ENCODE peak calls at places on chromosomes 5 and 9, in nine cellular contexts. One of them, this sample, is unnamed.
A peak's percentile ranks its signal among the peaks of the same experiment; 100 is the strongest.

GRCh38 chr5:1673042-1673674 is 126.5 kb downstream of the MRPL36 start:
- DNase-seq in spleen: no peak
- DNase-seq in body of pancreas: no peak
- DNase-seq in tibial nerve: no peak
- DNase-seq in GM12878: no peak
- DNase-seq in uterus: no peak
- DNase-seq in sigmoid colon: no peak
- DNase-seq in IMR-90: peak; percentile 49
- DNase-seq in GM12891: no peak
- DNase-seq in this sample: no peak

GRCh38 chr9:128683340-128684064 is 5.5 kb upstream of the SET start:
- DNase-seq in spleen: peak; percentile 92
- DNase-seq in body of pancreas: peak; percentile 82
- DNase-seq in tibial nerve: peak; percentile 32
- DNase-seq in GM12878: no peak
- DNase-seq in uterus: peak; percentile 36
- DNase-seq in sigmoid colon: no peak
- DNase-seq in IMR-90: peak; percentile 19
- DNase-seq in GM12891: no peak
- DNase-seq in this sample: no peak

GRCh38 chr9:76651114-76651697 is 113.0 kb upstream of the PCA3 start:
- DNase-seq in spleen: no peak
- DNase-seq in body of pancreas: no peak
- DNase-seq in tibial nerve: no peak
- DNase-seq in GM12878: no peak
- DNase-seq in uterus: no peak
- DNase-seq in sigmoid colon: no peak
- DNase-seq in IMR-90: no peak
- DNase-seq in GM12891: no peak
- DNase-seq in this sample: peak; percentile 13

GRCh38 chr5:157025093-157025698 is 33.7 kb downstream of the HAVCR1 start:
- DNase-seq in spleen: no peak
- DNase-seq in body of pancreas: peak; percentile 27
- DNase-seq in tibial nerve: no peak
- DNase-seq in GM12878: peak; percentile 38
- DNase-seq in uterus: no peak
- DNase-seq in sigmoid colon: no peak
- DNase-seq in IMR-90: no peak
- DNase-seq in GM12891: no peak
- DNase-seq in this sample: no peak

GRCh38 chr9:73265876-73266275 is 114.2 kb downstream of the ANXA1 start:
- DNase-seq in spleen: no peak
- DNase-seq in body of pancreas: no peak
- DNase-seq in tibial nerve: no peak
- DNase-seq in GM12878: no peak
- DNase-seq in uterus: no peak
- DNase-seq in sigmoid colon: no peak
- DNase-seq in IMR-90: no peak
- DNase-seq in GM12891: no peak
- DNase-seq in this sample: no peak

GRCh38 chr5:154329519-154329918 is 116.3 kb upstream of the SAP30L start:
- DNase-seq in spleen: no peak
- DNase-seq in body of pancreas: no peak
- DNase-seq in tibial nerve: no peak
- DNase-seq in GM12878: no peak
- DNase-seq in uterus: no peak
- DNase-seq in sigmoid colon: no peak
- DNase-seq in IMR-90: no peak
- DNase-seq in GM12891: no peak
- DNase-seq in this sample: no peak

GRCh38 chr5:175385691-175386360 is 58.2 kb downstream of the DRD1 start:
- DNase-seq in spleen: no peak
- DNase-seq in body of pancreas: no peak
- DNase-seq in tibial nerve: no peak
- DNase-seq in GM12878: no peak
- DNase-seq in uterus: no peak
- DNase-seq in sigmoid colon: no peak
- DNase-seq in IMR-90: peak; percentile 69
- DNase-seq in GM12891: no peak
- DNase-seq in this sample: no peak

GRCh38 chr5:120682851-120683250 is 218.8 kb downstream of the PRR16 start:
- DNase-seq in spleen: no peak
- DNase-seq in body of pancreas: no peak
- DNase-seq in tibial nerve: no peak
- DNase-seq in GM12878: no peak
- DNase-seq in uterus: no peak
- DNase-seq in sigmoid colon: no peak
- DNase-seq in IMR-90: peak; percentile 55
- DNase-seq in GM12891: no peak
- DNase-seq in this sample: no peak

DNA sequence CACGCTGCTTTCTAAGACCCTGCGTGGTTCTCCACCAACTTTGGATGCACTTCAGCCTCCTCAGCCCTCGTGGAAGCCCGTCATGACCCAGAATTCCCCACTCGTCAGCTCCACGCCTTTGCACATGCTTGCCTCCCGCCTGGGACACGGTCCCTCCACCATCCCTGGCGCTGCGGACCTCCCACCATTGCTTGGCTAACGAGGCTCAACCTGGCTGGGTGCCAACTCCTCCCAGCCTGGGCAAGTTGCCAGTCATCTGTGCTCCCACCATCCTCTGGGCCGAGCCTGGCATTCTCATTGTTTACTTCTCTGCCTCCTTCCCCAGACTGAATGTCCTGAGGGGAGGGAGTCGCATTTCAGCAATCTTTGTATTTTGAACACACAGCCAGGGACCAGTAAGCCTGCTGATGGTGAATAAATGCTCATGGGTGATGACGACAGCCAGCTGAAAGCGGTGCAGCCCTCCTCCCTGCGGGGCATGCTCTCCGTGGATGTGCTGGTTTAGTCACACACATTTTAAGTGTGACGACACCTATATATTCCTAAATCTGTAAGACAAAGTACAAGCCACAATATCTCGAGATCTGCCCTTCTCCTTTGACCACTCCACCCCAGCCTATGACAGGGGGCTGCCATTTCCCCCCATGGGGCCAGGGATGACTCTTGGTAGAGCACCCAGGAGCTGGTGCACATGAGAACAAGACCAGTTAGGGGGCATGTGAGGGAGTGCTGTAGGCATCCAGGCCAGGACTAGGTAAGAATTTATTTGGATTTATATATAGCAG is 37.6 kb downstream of the ANKRD33B start:
- DNase-seq in spleen: no peak
- DNase-seq in body of pancreas: peak; percentile 60
- DNase-seq in tibial nerve: peak; percentile 85
- DNase-seq in GM12878: no peak
- DNase-seq in uterus: peak; percentile 87
- DNase-seq in sigmoid colon: peak; percentile 92
- DNase-seq in IMR-90: peak; percentile 91
- DNase-seq in GM12891: no peak
- DNase-seq in this sample: peak; percentile 85
- TF ChIP-seq POLR2A in spleen: no peak
- TF ChIP-seq POLR2A in body of pancreas: no peak
- TF ChIP-seq POLR2A in tibial nerve: no peak
- TF ChIP-seq POLR2A in GM12878: peak; percentile 51
- TF ChIP-seq POLR2A in uterus: no peak
- TF ChIP-seq POLR2A in sigmoid colon: no peak
- TF ChIP-seq POLR2A in IMR-90: no peak
- TF ChIP-seq POLR2A in GM12891: no peak
- TF ChIP-seq POLR2A in this sample: no peak

GRCh38 chr5:80141147-80141671 is 106.1 kb downstream of the THBS4 start:
- DNase-seq in spleen: peak; percentile 87
- DNase-seq in body of pancreas: peak; percentile 87
- DNase-seq in tibial nerve: peak; percentile 81
- DNase-seq in GM12878: no peak
- DNase-seq in uterus: peak; percentile 85
- DNase-seq in sigmoid colon: peak; percentile 98
- DNase-seq in IMR-90: peak; percentile 15
- DNase-seq in GM12891: no peak
- DNase-seq in this sample: no peak
- TF ChIP-seq POLR2A in spleen: no peak
- TF ChIP-seq POLR2A in body of pancreas: peak; percentile 37
- TF ChIP-seq POLR2A in tibial nerve: no peak
- TF ChIP-seq POLR2A in GM12878: no peak
- TF ChIP-seq POLR2A in uterus: peak; percentile 37
- TF ChIP-seq POLR2A in sigmoid colon: no peak
- TF ChIP-seq POLR2A in IMR-90: no peak
- TF ChIP-seq POLR2A in GM12891: no peak
- TF ChIP-seq POLR2A in this sample: no peak

GRCh38 chr9:81390802-81391456 is 298.4 kb downstream of the TLE1 start:
- DNase-seq in spleen: no peak
- DNase-seq in body of pancreas: no peak
- DNase-seq in tibial nerve: no peak
- DNase-seq in GM12878: no peak
- DNase-seq in uterus: no peak
- DNase-seq in sigmoid colon: no peak
- DNase-seq in IMR-90: no peak
- DNase-seq in GM12891: no peak
- DNase-seq in this sample: no peak

GRCh38 chr9:81387360-81387759 is 302.0 kb downstream of the TLE1 start:
- DNase-seq in spleen: no peak
- DNase-seq in body of pancreas: no peak
- DNase-seq in tibial nerve: no peak
- DNase-seq in GM12878: no peak
- DNase-seq in uterus: no peak
- DNase-seq in sigmoid colon: no peak
- DNase-seq in IMR-90: no peak
- DNase-seq in GM12891: no peak
- DNase-seq in this sample: no peak

GRCh38 chr9:81391457-81391825 is 297.9 kb downstream of the TLE1 start:
- DNase-seq in spleen: no peak
- DNase-seq in body of pancreas: no peak
- DNase-seq in tibial nerve: no peak
- DNase-seq in GM12878: no peak
- DNase-seq in uterus: no peak
- DNase-seq in sigmoid colon: no peak
- DNase-seq in IMR-90: no peak
- DNase-seq in GM12891: no peak
- DNase-seq in this sample: no peak

GRCh38 chr9:81388831-81389230 is 300.5 kb downstream of the TLE1 start:
- DNase-seq in spleen: no peak
- DNase-seq in body of pancreas: no peak
- DNase-seq in tibial nerve: no peak
- DNase-seq in GM12878: no peak
- DNase-seq in uterus: no peak
- DNase-seq in sigmoid colon: no peak
- DNase-seq in IMR-90: no peak
- DNase-seq in GM12891: no peak
- DNase-seq in this sample: no peak

DNA sequence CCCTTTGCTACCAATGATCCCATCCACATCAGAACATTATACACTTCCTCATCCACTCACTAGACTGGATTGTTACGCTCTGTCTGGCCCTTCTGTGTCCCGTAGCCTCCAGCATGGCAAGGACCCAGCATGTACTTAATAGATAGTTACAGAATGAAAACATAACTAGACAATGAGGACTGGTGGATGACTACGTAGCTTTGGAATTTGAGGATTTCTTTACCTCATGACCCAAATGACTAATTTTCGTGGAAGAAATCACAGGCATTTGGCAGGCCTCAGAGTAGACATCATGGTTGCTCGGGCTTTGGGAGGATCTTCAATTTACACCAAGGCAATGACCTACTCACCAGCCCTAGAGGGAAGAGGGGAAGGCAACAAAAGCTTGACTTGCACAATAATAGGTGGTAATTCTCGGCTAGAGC is 299.8 kb downstream of the TLE1 start:
- DNase-seq in spleen: no peak
- DNase-seq in body of pancreas: peak; percentile 39
- DNase-seq in tibial nerve: peak; percentile 44
- DNase-seq in GM12878: no peak
- DNase-seq in uterus: peak; percentile 27
- DNase-seq in sigmoid colon: peak; percentile 74
- DNase-seq in IMR-90: peak; percentile 99
- DNase-seq in GM12891: no peak
- DNase-seq in this sample: no peak
- TF ChIP-seq POLR2A in spleen: no peak
- TF ChIP-seq POLR2A in body of pancreas: no peak
- TF ChIP-seq POLR2A in tibial nerve: no peak
- TF ChIP-seq POLR2A in GM12878: no peak
- TF ChIP-seq POLR2A in uterus: no peak
- TF ChIP-seq POLR2A in sigmoid colon: no peak
- TF ChIP-seq POLR2A in IMR-90: no peak
- TF ChIP-seq POLR2A in GM12891: no peak
- TF ChIP-seq POLR2A in this sample: no peak

GRCh38 chr9:130042406-130042930 is 521 bp downstream of the FNBP1 start:
- DNase-seq in spleen: peak; percentile 92
- DNase-seq in body of pancreas: peak; percentile 15
- DNase-seq in tibial nerve: no peak
- DNase-seq in GM12878: no peak
- DNase-seq in uterus: peak; percentile 41
- DNase-seq in sigmoid colon: peak; percentile 70
- DNase-seq in IMR-90: no peak
- DNase-seq in GM12891: no peak
- DNase-seq in this sample: no peak

GRCh38 chr9:130043654-130044623 is 950 bp upstream of the FNBP1 start:
- DNase-seq in spleen: peak; percentile 83
- DNase-seq in body of pancreas: peak; percentile 13
- DNase-seq in tibial nerve: peak; percentile 71
- DNase-seq in GM12878: no peak
- DNase-seq in uterus: peak; percentile 71
- DNase-seq in sigmoid colon: peak; percentile 91
- DNase-seq in IMR-90: peak; percentile 46
- DNase-seq in GM12891: no peak
- DNase-seq in this sample: peak; percentile 39

GRCh38 chr9:130040901-130041647 is 1.9 kb downstream of the FNBP1 start:
- DNase-seq in spleen: no peak
- DNase-seq in body of pancreas: no peak
- DNase-seq in tibial nerve: no peak
- DNase-seq in GM12878: no peak
- DNase-seq in uterus: no peak
- DNase-seq in sigmoid colon: peak; percentile 65
- DNase-seq in IMR-90: no peak
- DNase-seq in GM12891: no peak
- DNase-seq in this sample: no peak

GRCh38 chr9:130041648-130042405 is 1.2 kb downstream of the FNBP1 start:
- DNase-seq in spleen: peak; percentile 82
- DNase-seq in body of pancreas: no peak
- DNase-seq in tibial nerve: peak; percentile 19
- DNase-seq in GM12878: no peak
- DNase-seq in uterus: peak; percentile 27
- DNase-seq in sigmoid colon: peak; percentile 74
- DNase-seq in IMR-90: peak; percentile 21
- DNase-seq in GM12891: no peak
- DNase-seq in this sample: no peak

DNA sequence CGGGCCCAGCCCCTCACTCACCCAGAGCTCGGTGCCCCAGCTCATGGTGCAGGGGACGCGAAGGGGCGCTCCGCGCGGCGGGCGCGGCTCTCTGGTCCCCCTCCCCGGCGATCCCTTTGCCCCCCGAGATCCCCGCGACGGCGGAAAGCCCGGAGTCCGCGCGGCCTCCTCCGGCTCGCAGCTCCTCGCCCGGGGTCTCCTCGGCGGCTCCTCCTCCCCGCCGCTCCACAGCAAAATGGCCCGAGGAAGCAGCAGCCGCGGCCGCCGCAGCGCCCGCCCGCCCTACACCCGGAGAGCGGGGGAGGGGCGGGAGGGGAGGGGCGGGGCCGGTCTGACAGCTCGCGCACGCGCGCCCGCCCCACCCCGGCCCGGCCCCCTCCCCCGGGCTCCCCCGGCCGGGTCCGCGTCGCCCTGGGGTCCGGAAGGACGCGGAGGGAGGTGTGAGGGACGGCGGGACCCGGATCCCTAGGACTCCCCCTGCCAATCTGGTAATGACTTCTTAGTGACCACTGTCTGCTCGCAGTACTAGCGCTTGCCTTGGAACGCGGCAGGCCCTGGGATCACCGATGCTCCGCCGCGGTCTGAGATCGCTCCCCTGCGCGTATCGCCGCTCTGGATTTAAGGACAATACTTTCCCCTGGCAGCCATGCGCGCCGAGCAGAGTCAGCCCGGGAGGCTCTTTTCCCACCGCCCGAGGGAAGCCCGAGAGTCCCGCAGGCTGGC is at the start of gene FNBP1:
- DNase-seq in spleen: peak; percentile 95
- DNase-seq in body of pancreas: peak; percentile 78
- DNase-seq in tibial nerve: peak; percentile 70
- DNase-seq in GM12878: no peak
- DNase-seq in uterus: peak; percentile 83
- DNase-seq in sigmoid colon: peak; percentile 92
- DNase-seq in IMR-90: peak; percentile 75
- DNase-seq in GM12891: peak; percentile 79
- DNase-seq in this sample: peak; percentile 60
- TF ChIP-seq POLR2A in spleen: peak; percentile 89
- TF ChIP-seq POLR2A in body of pancreas: peak; percentile 76
- TF ChIP-seq POLR2A in tibial nerve: peak; percentile 86
- TF ChIP-seq POLR2A in GM12878: peak; percentile 92
- TF ChIP-seq POLR2A in uterus: peak; percentile 91
- TF ChIP-seq POLR2A in sigmoid colon: peak; percentile 76
- TF ChIP-seq POLR2A in IMR-90: peak; percentile 65
- TF ChIP-seq POLR2A in GM12891: peak; percentile 71
- TF ChIP-seq POLR2A in this sample: no peak

This sample was measured in erythroblast.